ENCODE peak calls at places on chromosomes 13 and 19, in seven cellular contexts. One of them, this sample, is unnamed. For H3K4me1, the result is how much of the 10 kb centered on the place peaks cover.

GRCh38 chr13:50451609-50452008 is 391.9 kb downstream of the DLEU7 start:
- DNase-seq in HCT116: no peak
- DNase-seq in K562: no peak
- DNase-seq in SK-N-SH: no peak
- DNase-seq in GM12878: no peak
- DNase-seq in H1: no peak
- DNase-seq in HepG2: no peak
- DNase-seq in this sample: no peak

GRCh38 chr19:47197141-47197540 is 33.9 kb downstream of the BBC3 start:
- DNase-seq in HCT116: no peak
- DNase-seq in K562: no peak
- DNase-seq in SK-N-SH: no peak
- DNase-seq in GM12878: no peak
- DNase-seq in H1: no peak
- DNase-seq in HepG2: no peak
- DNase-seq in this sample: no peak

GRCh38 chr13:79781829-79782540 is 301.0 kb downstream of the NDFIP2 start:
- DNase-seq in HCT116: no peak
- DNase-seq in K562: no peak
- DNase-seq in SK-N-SH: no peak
- DNase-seq in GM12878: no peak
- DNase-seq in H1: no peak
- DNase-seq in HepG2: no peak
- DNase-seq in this sample: no peak

GRCh38 chr19:33040994-33041827 is 23.5 kb downstream of the RHPN2 start:
- DNase-seq in HCT116: peak
- DNase-seq in K562: no peak
- DNase-seq in SK-N-SH: no peak
- DNase-seq in GM12878: peak
- DNase-seq in H1: no peak
- DNase-seq in HepG2: peak
- DNase-seq in this sample: peak

GRCh38 chr19:5664515-5664914 is 15.8 kb downstream of the MICOS13 start:
- DNase-seq in HCT116: no peak
- DNase-seq in K562: no peak
- DNase-seq in SK-N-SH: no peak
- DNase-seq in GM12878: no peak
- DNase-seq in H1: no peak
- DNase-seq in HepG2: no peak
- DNase-seq in this sample: no peak

GRCh38 chr19:8489591-8490394 is 12.6 kb downstream of the PRAM1 start:
- DNase-seq in HCT116: no peak
- DNase-seq in K562: no peak
- DNase-seq in SK-N-SH: no peak
- DNase-seq in GM12878: no peak
- DNase-seq in H1: no peak
- DNase-seq in HepG2: no peak
- DNase-seq in this sample: no peak

GRCh38 chr19:9040131-9040530 is 29.9 kb upstream of the MUC16 start:
- DNase-seq in HCT116: no peak
- DNase-seq in K562: no peak
- DNase-seq in SK-N-SH: no peak
- DNase-seq in GM12878: no peak
- DNase-seq in H1: no peak
- DNase-seq in HepG2: no peak
- DNase-seq in this sample: no peak

GRCh38 chr19:8361921-8362793 is 1.8 kb upstream of the ANGPTL4 start:
- DNase-seq in HCT116: peak
- DNase-seq in K562: no peak
- DNase-seq in SK-N-SH: peak
- DNase-seq in GM12878: no peak
- DNase-seq in H1: no peak
- DNase-seq in HepG2: peak
- DNase-seq in this sample: peak

GRCh38 chr13:43377955-43378354 is 354.6 kb downstream of the DNAJC15 start:
- DNase-seq in HCT116: no peak
- DNase-seq in K562: no peak
- DNase-seq in SK-N-SH: no peak
- DNase-seq in GM12878: no peak
- DNase-seq in H1: no peak
- DNase-seq in HepG2: no peak
- DNase-seq in this sample: no peak

GRCh38 chr13:74929436-74929835 is 552.5 kb downstream of the TBC1D4 start:
- DNase-seq in HCT116: no peak
- DNase-seq in K562: no peak
- DNase-seq in SK-N-SH: no peak
- DNase-seq in GM12878: no peak
- DNase-seq in H1: no peak
- DNase-seq in HepG2: no peak
- DNase-seq in this sample: no peak

GRCh38 chr13:21909331-21909730 is 238.5 kb downstream of the FGF9 start:
- DNase-seq in HCT116: no peak
- DNase-seq in K562: no peak
- DNase-seq in SK-N-SH: no peak
- DNase-seq in GM12878: no peak
- DNase-seq in H1: no peak
- DNase-seq in HepG2: no peak
- DNase-seq in this sample: no peak

GRCh38 chr19:30281903-30282302 is 90.3 kb upstream of the ZNF536 start:
- DNase-seq in HCT116: no peak
- DNase-seq in K562: no peak
- DNase-seq in SK-N-SH: no peak
- DNase-seq in GM12878: no peak
- DNase-seq in H1: no peak
- DNase-seq in HepG2: no peak
- DNase-seq in this sample: no peak

GRCh38 chr19:50290011-50290410 is 39.2 kb downstream of the KCNC3 start:
- DNase-seq in HCT116: no peak
- DNase-seq in K562: no peak
- DNase-seq in SK-N-SH: no peak
- DNase-seq in GM12878: no peak
- DNase-seq in H1: no peak
- DNase-seq in HepG2: no peak
- DNase-seq in this sample: no peak

GRCh38 chr13:56869671-56870070 is 271.0 kb upstream of the PRR20A start:
- DNase-seq in HCT116: no peak
- DNase-seq in K562: no peak
- DNase-seq in SK-N-SH: no peak
- DNase-seq in GM12878: no peak
- DNase-seq in H1: no peak
- DNase-seq in HepG2: no peak
- DNase-seq in this sample: no peak

GRCh38 chr19:45716314-45717130 is 14.2 kb downstream of the FBXO46 start:
- DNase-seq in HCT116: no peak
- DNase-seq in K562: peak
- DNase-seq in SK-N-SH: peak
- DNase-seq in GM12878: no peak
- DNase-seq in H1: no peak
- DNase-seq in HepG2: no peak
- DNase-seq in this sample: no peak

GRCh38 chr13:30047154-30047874 is 196.9 kb upstream of the UBL3 start:
- DNase-seq in HCT116: no peak
- DNase-seq in K562: no peak
- DNase-seq in SK-N-SH: no peak
- DNase-seq in GM12878: no peak
- DNase-seq in H1: peak
- DNase-seq in HepG2: no peak
- DNase-seq in this sample: no peak

GRCh38 chr19:48480151-48480475 is 10.9 kb downstream of the CYTH2 start:
- DNase-seq in HCT116: no peak
- DNase-seq in K562: no peak
- DNase-seq in SK-N-SH: no peak
- DNase-seq in GM12878: no peak
- DNase-seq in H1: no peak
- DNase-seq in HepG2: no peak
- DNase-seq in this sample: no peak

GRCh38 chr19:4009990-4010807 is 2.7 kb downstream of the PIAS4 start:
- DNase-seq in HCT116: no peak
- DNase-seq in K562: no peak
- DNase-seq in SK-N-SH: peak
- DNase-seq in GM12878: no peak
- DNase-seq in H1: no peak
- DNase-seq in HepG2: no peak
- DNase-seq in this sample: no peak

GRCh38 chr19:7083076-7083956 is 13.8 kb downstream of the ZNF557 start:
- DNase-seq in HCT116: no peak
- DNase-seq in K562: no peak
- DNase-seq in SK-N-SH: no peak
- DNase-seq in GM12878: no peak
- DNase-seq in H1: no peak
- DNase-seq in HepG2: no peak
- DNase-seq in this sample: no peak

GRCh38 chr13:50224534-50224933 is 209.3 kb downstream of the KCNRG start:
- DNase-seq in HCT116: no peak
- DNase-seq in K562: no peak
- DNase-seq in SK-N-SH: no peak
- DNase-seq in GM12878: no peak
- DNase-seq in H1: no peak
- DNase-seq in HepG2: no peak
- DNase-seq in this sample: no peak

GRCh38 chr19:32875428-32875827 is 5.9 kb upstream of the SLC7A9 start:
- DNase-seq in HCT116: no peak
- DNase-seq in K562: no peak
- DNase-seq in SK-N-SH: no peak
- DNase-seq in GM12878: no peak
- DNase-seq in H1: peak
- DNase-seq in HepG2: no peak
- DNase-seq in this sample: no peak

GRCh38 chr19:43525836-43526771 is 897 bp downstream of the ETHE1 start:
- DNase-seq in HCT116: no peak
- DNase-seq in K562: no peak
- DNase-seq in SK-N-SH: peak
- DNase-seq in GM12878: no peak
- DNase-seq in H1: peak
- DNase-seq in HepG2: no peak
- DNase-seq in this sample: no peak

GRCh38 chr19:50877338-50877737 is 4.1 kb downstream of the KLK2 start:
- DNase-seq in HCT116: no peak
- DNase-seq in K562: no peak
- DNase-seq in SK-N-SH: no peak
- DNase-seq in GM12878: no peak
- DNase-seq in H1: no peak
- DNase-seq in HepG2: no peak
- DNase-seq in this sample: no peak

GRCh38 chr13:95360464-95361097 is 59.3 kb upstream of the ABCC4 start:
- DNase-seq in HCT116: no peak
- DNase-seq in K562: peak
- DNase-seq in SK-N-SH: no peak
- DNase-seq in GM12878: no peak
- DNase-seq in H1: no peak
- DNase-seq in HepG2: no peak
- DNase-seq in this sample: peak
- TF ChIP-seq SIN3A in HCT116: no peak
- TF ChIP-seq SIN3A in K562: no peak
- TF ChIP-seq SIN3A in SK-N-SH: no peak
- TF ChIP-seq SIN3A in GM12878: no peak
- TF ChIP-seq SIN3A in H1: no peak
- TF ChIP-seq SIN3A in HepG2: no peak
- TF ChIP-seq SIN3A in this sample: no peak

DNA sequence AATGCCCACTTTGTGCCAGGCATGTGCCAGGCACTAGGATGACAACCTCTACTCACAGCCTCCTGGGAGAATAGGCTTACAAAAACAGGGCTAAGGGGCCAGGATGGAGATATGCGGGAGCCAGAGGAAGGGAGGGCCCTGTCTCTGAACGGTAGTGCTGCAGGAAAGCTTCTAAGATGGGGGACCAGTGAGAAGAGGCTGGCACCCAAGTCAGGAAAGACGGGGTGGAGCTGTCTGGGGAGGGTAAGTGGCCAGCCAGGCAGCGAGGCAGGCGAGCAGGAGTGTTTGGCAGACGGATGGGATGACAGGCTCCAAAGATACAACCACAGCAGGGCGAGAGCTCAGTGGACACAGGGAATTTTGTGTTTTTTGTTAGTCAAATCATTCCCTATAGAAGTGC is 44.7 kb upstream of the GPI start:
- DNase-seq in HCT116: no peak
- DNase-seq in K562: no peak
- DNase-seq in SK-N-SH: no peak
- DNase-seq in GM12878: no peak
- DNase-seq in H1: no peak
- DNase-seq in HepG2: no peak
- DNase-seq in this sample: no peak
- H3K4me1 ChIP-seq in HCT116: under half
- H3K4me1 ChIP-seq in K562: under half
- H3K4me1 ChIP-seq in SK-N-SH: under half
- H3K4me1 ChIP-seq in GM12878: under half
- H3K4me1 ChIP-seq in H1: under half
- H3K4me1 ChIP-seq in HepG2: under half
- H3K4me1 ChIP-seq in this sample: under half

DNA sequence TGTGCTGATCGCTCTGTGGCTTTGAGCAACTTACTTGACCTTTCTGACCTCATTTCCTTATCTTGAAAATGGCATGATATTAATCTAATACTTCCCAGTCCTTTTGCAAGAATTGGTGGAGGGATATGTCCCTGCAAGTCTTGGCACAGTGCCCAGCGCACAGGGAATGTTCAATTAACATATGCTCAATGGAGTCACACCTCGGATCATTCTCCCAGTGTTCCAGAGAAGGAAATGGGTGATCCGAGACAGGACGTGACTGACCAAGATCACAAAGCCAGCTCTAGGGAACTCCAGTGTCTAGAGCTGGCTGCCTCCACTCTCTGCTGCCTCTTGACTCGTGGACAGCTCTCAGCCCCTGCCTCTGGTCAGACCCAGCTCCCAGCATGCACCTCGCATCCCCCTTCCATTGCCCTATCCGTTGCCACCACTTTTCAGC is 3.6 kb downstream of the CDC42EP5 start:
- DNase-seq in HCT116: no peak
- DNase-seq in K562: peak
- DNase-seq in SK-N-SH: no peak
- DNase-seq in GM12878: no peak
- DNase-seq in H1: no peak
- DNase-seq in HepG2: no peak
- DNase-seq in this sample: no peak
- H3K4me3 ChIP-seq in HCT116: no peak
- H3K4me3 ChIP-seq in K562: no peak
- H3K4me3 ChIP-seq in SK-N-SH: no peak
- H3K4me3 ChIP-seq in GM12878: no peak
- H3K4me3 ChIP-seq in H1: no peak
- H3K4me3 ChIP-seq in HepG2: no peak
- H3K4me3 ChIP-seq in this sample: no peak

DNA sequence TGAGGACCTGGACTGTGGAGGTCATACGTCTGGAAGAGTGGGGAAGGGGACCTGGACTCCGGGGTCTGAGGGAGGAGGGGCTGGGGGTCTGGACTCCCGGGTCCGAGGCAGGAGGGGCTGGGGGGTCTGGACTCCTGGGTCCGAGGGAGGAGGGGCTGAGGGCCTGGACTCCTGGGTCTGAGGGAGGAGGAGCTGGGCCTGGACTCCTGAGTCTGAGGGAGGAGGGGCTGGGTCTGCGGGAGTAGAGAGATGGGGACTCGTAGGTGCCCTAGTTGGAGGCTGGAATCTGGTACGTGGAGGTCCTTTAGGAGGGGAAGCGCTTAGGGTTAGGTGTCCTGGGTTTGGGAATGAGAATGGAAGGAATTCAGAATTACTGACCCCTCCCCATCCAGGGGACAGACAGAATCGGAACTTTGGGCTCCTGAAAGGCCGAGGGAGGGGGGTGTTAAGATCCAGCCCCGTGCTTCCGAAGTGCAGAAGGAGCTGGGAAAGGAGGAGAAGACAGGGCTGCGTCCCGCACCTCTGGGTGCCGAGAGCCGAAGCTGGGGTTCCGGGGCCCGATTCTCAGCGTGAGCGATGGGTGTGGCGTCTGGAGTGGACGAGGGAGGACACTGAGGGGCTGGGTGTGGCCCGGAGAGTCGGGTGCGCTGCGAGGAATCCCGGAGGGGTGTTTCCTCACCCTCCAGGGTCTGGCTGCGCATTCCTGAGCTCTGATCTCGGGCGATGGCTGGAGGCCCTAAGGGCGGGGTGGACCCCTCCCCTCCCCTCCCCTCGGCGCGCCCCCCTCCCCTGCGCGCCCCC is 608 bp downstream of the MYADM start:
- DNase-seq in HCT116: no peak
- DNase-seq in K562: peak
- DNase-seq in SK-N-SH: peak
- DNase-seq in GM12878: no peak
- DNase-seq in H1: peak
- DNase-seq in HepG2: peak
- DNase-seq in this sample: no peak
- TF ChIP-seq SIN3A in HCT116: no peak
- TF ChIP-seq SIN3A in K562: no peak
- TF ChIP-seq SIN3A in SK-N-SH: no peak
- TF ChIP-seq SIN3A in GM12878: no peak
- TF ChIP-seq SIN3A in H1: no peak
- TF ChIP-seq SIN3A in HepG2: peak
- TF ChIP-seq SIN3A in this sample: peak